ENCODE peak calls at places on chromosomes 5 and 9, in seven cellular contexts. Z is left ventricle myocardium inferior, R is amniotic epithelial cell, Y is Daoy, V is heart right ventricle, O is frontal cortex, N is heart left ventricle. Q is an unnamed sample.

GRCh38 chr9:35980289-35981011 is 22.5 kb upstream of the OR2S2 start:
- DNase-seq in Z (no peak), R (no peak), Y (no peak), V (no peak), O (no peak), N (no peak), Q (no peak)

GRCh38 chr9:134716067-134716466 is 74.5 kb downstream of the COL5A1 start:
- DNase-seq in Z (no peak), R (no peak), Y (no peak), V (no peak), O (no peak), N (no peak), Q (peak; percentile 75)

GRCh38 chr9:113645972-113646241 is 182.4 kb downstream of the RGS3 start:
- DNase-seq in Z (no peak), R (no peak), Y (no peak), V (no peak), O (no peak), N (no peak), Q (no peak)

GRCh38 chr5:143629871-143630658 is 181.9 kb upstream of the HMHB1 start:
- DNase-seq in Z (no peak), R (peak; percentile 45), Y (peak; percentile 64), V (no peak), O (no peak), N (no peak), Q (no peak)

GRCh38 chr9:84301851-84302250 is 38.7 kb downstream of the SLC28A3 start:
- DNase-seq in Z (no peak), R (peak; percentile 73), Y (peak; percentile 29), V (no peak), O (no peak), N (no peak), Q (peak; percentile 68)

GRCh38 chr5:134465856-134466240 is 54.2 kb upstream of the CDKN2AIPNL start:
- DNase-seq in Z (peak; percentile 92), R (peak; percentile 97), Y (peak; percentile 97), V (peak; percentile 93), O (peak; percentile 60), N (peak; percentile 95), Q (peak; percentile 91)

GRCh38 chr5:96626956-96627355 is 35.2 kb upstream of the CAST start:
- DNase-seq in Z (no peak), R (peak; percentile 99), Y (peak; percentile 74), V (no peak), O (no peak), N (no peak), Q (peak; percentile 70)

GRCh38 chr9:91035825-91036208 is 234.2 kb downstream of the SYK start:
- DNase-seq in Z (no peak), R (no peak), Y (no peak), V (no peak), O (no peak), N (no peak), Q (no peak)

GRCh38 chr9:7266911-7267555 is 509.3 kb downstream of the KDM4C start:
- DNase-seq in Z (no peak), R (no peak), Y (no peak), V (no peak), O (no peak), N (no peak), Q (peak; percentile 1)

GRCh38 chr5:142472306-142472951 is 147.6 kb upstream of the SPRY4 start:
- DNase-seq in Z (no peak), R (peak; percentile 79), Y (peak; percentile 89), V (no peak), O (no peak), N (no peak), Q (peak; percentile 77)

GRCh38 chr9:79581388-79581787 is 9.6 kb downstream of the TLE4 start:
- DNase-seq in Z (no peak), R (peak; percentile 82), Y (peak; percentile 35), V (no peak), O (no peak), N (no peak), Q (peak; percentile 21)

GRCh38 chr5:139181835-139182452 is 16.2 kb downstream of the SIL1 start:
- DNase-seq in Z (no peak), R (peak; percentile 78), Y (peak; percentile 46), V (no peak), O (no peak), N (no peak), Q (peak; percentile 57)

GRCh38 chr9:33765411-33765810 is 29.9 kb upstream of the PRSS3 start:
- DNase-seq in Z (no peak), R (peak; percentile 31), Y (peak; percentile 76), V (no peak), O (no peak), N (no peak), Q (peak; percentile 71)

GRCh38 chr9:110935829-110936228 is 102.4 kb downstream of the LPAR1 start:
- DNase-seq in Z (no peak), R (no peak), Y (no peak), V (no peak), O (no peak), N (no peak), Q (no peak)

GRCh38 chr5:173764321-173765029 is 123.7 kb upstream of the CPEB4 start:
- DNase-seq in Z (peak; percentile 78), R (peak; percentile 99), Y (peak; percentile 96), V (peak; percentile 79), O (no peak), N (peak; percentile 86), Q (peak; percentile 96)

GRCh38 chr5:10591159-10591558 is 27.3 kb downstream of the ANKRD33B start:
- DNase-seq in Z (no peak), R (no peak), Y (no peak), V (no peak), O (no peak), N (no peak), Q (no peak)

GRCh38 chr5:60436518-60436917 is 263.4 kb downstream of the DEPDC1B start:
- DNase-seq in Z (no peak), R (no peak), Y (no peak), V (no peak), O (no peak), N (no peak), Q (no peak)

GRCh38 chr5:39780341-39780740 is 355.6 kb upstream of the DAB2 start:
- DNase-seq in Z (no peak), R (peak; percentile 28), Y (no peak), V (no peak), O (no peak), N (no peak), Q (no peak)

GRCh38 chr9:78295177-78295575 is 1.7 kb upstream of the PSAT1 start:
- DNase-seq in Z (no peak), R (no peak), Y (no peak), V (no peak), O (no peak), N (no peak), Q (no peak)

GRCh38 chr9:4366649-4367330 is 66.9 kb upstream of the GLIS3 start:
- DNase-seq in Z (no peak), R (peak; percentile 49), Y (peak; percentile 81), V (no peak), O (peak; percentile 17), N (no peak), Q (peak; percentile 84)

GRCh38 chr9:86734762-86735161 is 212.5 kb downstream of the GAS1 start:
- DNase-seq in Z (no peak), R (peak; percentile 75), Y (peak; percentile 56), V (no peak), O (no peak), N (no peak), Q (no peak)

GRCh38 chr5:102152906-102153787 is 142.9 kb downstream of the SLCO4C1 start:
- DNase-seq in Z (no peak), R (no peak), Y (no peak), V (no peak), O (no peak), N (no peak), Q (peak; percentile 0)

GRCh38 chr9:114421147-114421546 is 33.4 kb upstream of the AKNA start:
- DNase-seq in Z (no peak), R (no peak), Y (no peak), V (no peak), O (no peak), N (no peak), Q (no peak)